ENCODE peak calls at places on chromosomes 1 and 21, in six cellular contexts. One of them, this sample, is unnamed. For H3K27me3, the result is how much of the 10 kb centered on the place peaks cover.

GRCh38 chr1:16409536-16410152 is 27.6 kb downstream of the SPATA21 start:
- DNase-seq in pancreas: no peak
- DNase-seq in DND-41: no peak
- DNase-seq in stomach: no peak
- DNase-seq in keratinocyte: no peak
- DNase-seq in sigmoid colon: no peak
- DNase-seq in this sample: no peak

GRCh38 chr1:112695276-112695675 is 11.7 kb downstream of the RHOC start:
- DNase-seq in pancreas: no peak
- DNase-seq in DND-41: no peak
- DNase-seq in stomach: no peak
- DNase-seq in keratinocyte: no peak
- DNase-seq in sigmoid colon: no peak
- DNase-seq in this sample: no peak

GRCh38 chr21:46457801-46458314 is 833 bp upstream of the DIP2A start:
- DNase-seq in pancreas: peak
- DNase-seq in DND-41: peak
- DNase-seq in stomach: peak
- DNase-seq in keratinocyte: no peak
- DNase-seq in sigmoid colon: peak
- DNase-seq in this sample: peak

GRCh38 chr1:169694304-169694703 is 17.1 kb downstream of the SELL start:
- DNase-seq in pancreas: no peak
- DNase-seq in DND-41: peak
- DNase-seq in stomach: no peak
- DNase-seq in keratinocyte: no peak
- DNase-seq in sigmoid colon: no peak
- DNase-seq in this sample: peak

GRCh38 chr1:210400043-210400840 is 71.5 kb downstream of the HHAT start:
- DNase-seq in pancreas: peak
- DNase-seq in DND-41: peak
- DNase-seq in stomach: peak
- DNase-seq in keratinocyte: peak
- DNase-seq in sigmoid colon: peak
- DNase-seq in this sample: peak

GRCh38 chr1:244150665-244151064 is 99.6 kb downstream of the ZBTB18 start:
- DNase-seq in pancreas: no peak
- DNase-seq in DND-41: no peak
- DNase-seq in stomach: no peak
- DNase-seq in keratinocyte: no peak
- DNase-seq in sigmoid colon: no peak
- DNase-seq in this sample: no peak

GRCh38 chr21:42561742-42562141 is 48.1 kb downstream of the SLC37A1 start:
- DNase-seq in pancreas: no peak
- DNase-seq in DND-41: peak
- DNase-seq in stomach: no peak
- DNase-seq in keratinocyte: no peak
- DNase-seq in sigmoid colon: peak
- DNase-seq in this sample: no peak

GRCh38 chr1:50427086-50427817 is 4.0 kb upstream of the DMRTA2 start:
- DNase-seq in pancreas: no peak
- DNase-seq in DND-41: no peak
- DNase-seq in stomach: no peak
- DNase-seq in keratinocyte: no peak
- DNase-seq in sigmoid colon: no peak
- DNase-seq in this sample: no peak

DNA sequence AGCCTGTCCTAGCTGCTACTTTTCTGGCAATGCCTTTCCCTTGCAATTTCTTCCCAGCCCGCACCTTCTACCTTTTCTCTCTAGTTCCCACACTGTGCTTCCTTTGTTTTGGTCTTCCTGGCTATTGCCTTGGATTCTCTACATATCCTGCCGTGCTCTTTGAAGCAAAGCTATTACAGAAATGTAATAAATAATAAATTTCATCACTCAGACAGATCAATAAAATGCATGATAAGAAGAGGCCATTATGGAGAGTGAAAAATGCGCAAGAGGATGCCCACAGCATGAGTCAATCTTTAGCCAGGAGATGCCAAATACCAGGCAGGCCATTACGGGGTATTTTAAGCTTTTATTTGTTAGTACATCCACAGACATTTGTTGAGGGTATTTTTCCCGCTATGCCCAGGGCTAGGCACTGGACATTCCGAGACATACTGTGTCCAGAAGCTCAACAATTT is 163.6 kb downstream of the ST6GALNAC3 start:
- DNase-seq in pancreas: no peak
- DNase-seq in DND-41: no peak
- DNase-seq in stomach: no peak
- DNase-seq in keratinocyte: no peak
- DNase-seq in sigmoid colon: no peak
- DNase-seq in this sample: no peak
- H3K4me3 ChIP-seq in pancreas: no peak
- H3K4me3 ChIP-seq in DND-41: no peak
- H3K4me3 ChIP-seq in stomach: no peak
- H3K4me3 ChIP-seq in keratinocyte: no peak
- H3K4me3 ChIP-seq in sigmoid colon: no peak
- H3K4me3 ChIP-seq in this sample: no peak

GRCh38 chr21:14678987-14679574 is 133.0 kb upstream of the SAMSN1 start:
- DNase-seq in pancreas: no peak
- DNase-seq in DND-41: no peak
- DNase-seq in stomach: no peak
- DNase-seq in keratinocyte: no peak
- DNase-seq in sigmoid colon: no peak
- DNase-seq in this sample: no peak

GRCh38 chr21:14684071-14684470 is 138.0 kb upstream of the SAMSN1 start:
- DNase-seq in pancreas: no peak
- DNase-seq in DND-41: no peak
- DNase-seq in stomach: no peak
- DNase-seq in keratinocyte: no peak
- DNase-seq in sigmoid colon: no peak
- DNase-seq in this sample: no peak

GRCh38 chr21:14686466-14687276 is 140.6 kb upstream of the SAMSN1 start:
- DNase-seq in pancreas: no peak
- DNase-seq in DND-41: no peak
- DNase-seq in stomach: no peak
- DNase-seq in keratinocyte: no peak
- DNase-seq in sigmoid colon: no peak
- DNase-seq in this sample: no peak

GRCh38 chr21:14685568-14685967 is 139.5 kb upstream of the SAMSN1 start:
- DNase-seq in pancreas: no peak
- DNase-seq in DND-41: no peak
- DNase-seq in stomach: no peak
- DNase-seq in keratinocyte: no peak
- DNase-seq in sigmoid colon: no peak
- DNase-seq in this sample: no peak

GRCh38 chr21:14683021-14683420 is 136.9 kb upstream of the SAMSN1 start:
- DNase-seq in pancreas: no peak
- DNase-seq in DND-41: no peak
- DNase-seq in stomach: no peak
- DNase-seq in keratinocyte: no peak
- DNase-seq in sigmoid colon: no peak
- DNase-seq in this sample: no peak
- H3K27ac ChIP-seq in pancreas: no peak
- H3K27ac ChIP-seq in DND-41: peak
- H3K27ac ChIP-seq in stomach: no peak
- H3K27ac ChIP-seq in keratinocyte: no peak
- H3K27ac ChIP-seq in sigmoid colon: no peak
- H3K27ac ChIP-seq in this sample: no peak

GRCh38 chr1:7932524-7933149 is 8.0 kb downstream of the TNFRSF9 start:
- DNase-seq in pancreas: no peak
- DNase-seq in DND-41: no peak
- DNase-seq in stomach: no peak
- DNase-seq in keratinocyte: no peak
- DNase-seq in sigmoid colon: no peak
- DNase-seq in this sample: no peak

GRCh38 chr1:7928247-7928646 is 12.4 kb downstream of the TNFRSF9 start:
- DNase-seq in pancreas: no peak
- DNase-seq in DND-41: no peak
- DNase-seq in stomach: no peak
- DNase-seq in keratinocyte: no peak
- DNase-seq in sigmoid colon: no peak
- DNase-seq in this sample: no peak

GRCh38 chr1:7929637-7930036 is 11.0 kb downstream of the TNFRSF9 start:
- DNase-seq in pancreas: no peak
- DNase-seq in DND-41: no peak
- DNase-seq in stomach: no peak
- DNase-seq in keratinocyte: no peak
- DNase-seq in sigmoid colon: no peak
- DNase-seq in this sample: peak

GRCh38 chr1:7930547-7931445 is 9.8 kb downstream of the TNFRSF9 start:
- DNase-seq in pancreas: no peak
- DNase-seq in DND-41: no peak
- DNase-seq in stomach: no peak
- DNase-seq in keratinocyte: no peak
- DNase-seq in sigmoid colon: no peak
- DNase-seq in this sample: no peak

DNA sequence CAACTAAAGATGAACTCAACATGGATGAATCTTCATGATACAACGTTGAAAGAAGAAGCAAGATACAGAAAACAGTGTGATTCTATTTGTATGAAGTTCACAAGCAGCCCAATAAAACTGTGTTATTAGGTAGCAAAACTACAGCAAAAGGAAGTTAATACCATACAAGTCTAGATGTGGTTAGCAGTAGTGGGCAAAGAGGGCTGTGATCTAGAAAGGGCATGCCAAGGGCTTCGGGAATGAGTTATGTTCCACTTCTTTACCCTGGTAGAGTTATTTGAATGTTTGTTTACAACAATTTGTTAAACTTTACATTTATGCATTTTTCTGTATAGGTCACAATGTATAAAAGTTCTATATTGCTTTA is 9.2 kb downstream of the TNFRSF9 start:
- DNase-seq in pancreas: no peak
- DNase-seq in DND-41: no peak
- DNase-seq in stomach: no peak
- DNase-seq in keratinocyte: no peak
- DNase-seq in sigmoid colon: no peak
- DNase-seq in this sample: no peak
- H3K27me3 ChIP-seq in pancreas: under half
- H3K27me3 ChIP-seq in DND-41: under half
- H3K27me3 ChIP-seq in stomach: under half
- H3K27me3 ChIP-seq in keratinocyte: under half
- H3K27me3 ChIP-seq in sigmoid colon: under half
- H3K27me3 ChIP-seq in this sample: under half

DNA sequence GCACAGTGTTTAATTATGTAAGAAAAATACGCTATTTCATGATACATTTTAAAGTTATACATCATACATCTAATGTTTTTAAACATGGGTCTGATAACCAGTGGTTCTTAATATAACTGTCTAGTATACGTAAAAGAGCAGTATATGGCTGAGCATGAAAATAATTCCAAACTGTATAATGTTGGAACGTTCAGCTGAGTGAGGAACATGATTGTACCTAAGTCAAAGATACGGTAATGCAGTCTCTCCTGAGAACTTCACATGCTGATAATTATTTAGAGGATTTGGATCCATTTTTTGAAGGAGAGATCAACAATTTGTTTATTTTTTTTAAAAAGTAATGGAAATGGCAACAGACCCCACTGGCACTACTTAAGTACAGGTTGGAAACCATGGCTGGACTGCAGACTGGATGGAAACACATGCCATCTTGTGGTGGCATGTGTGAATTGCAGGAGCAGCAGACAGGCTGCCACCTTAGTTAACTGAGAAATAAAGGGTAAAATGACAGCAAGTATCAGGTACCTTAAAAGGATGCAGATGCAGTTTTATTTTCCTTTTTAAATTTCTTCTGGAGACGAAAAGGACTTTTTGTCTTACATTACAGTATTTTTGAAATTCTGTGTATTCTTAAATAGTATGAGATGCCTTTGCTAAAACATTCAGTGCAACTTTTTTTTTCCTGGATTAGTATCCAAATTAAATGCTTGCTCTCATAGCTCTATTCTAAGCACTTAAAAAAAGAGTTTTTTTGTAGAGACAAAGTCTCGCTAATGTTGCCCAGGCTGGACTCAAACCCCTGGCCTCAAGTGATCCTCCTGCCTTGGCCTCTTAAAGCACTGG is 73.8 kb downstream of the MTR start:
- DNase-seq in pancreas: no peak
- DNase-seq in DND-41: peak
- DNase-seq in stomach: peak
- DNase-seq in keratinocyte: peak
- DNase-seq in sigmoid colon: no peak
- DNase-seq in this sample: peak
- H3K4me3 ChIP-seq in pancreas: no peak
- H3K4me3 ChIP-seq in DND-41: no peak
- H3K4me3 ChIP-seq in stomach: no peak
- H3K4me3 ChIP-seq in keratinocyte: no peak
- H3K4me3 ChIP-seq in sigmoid colon: no peak
- H3K4me3 ChIP-seq in this sample: no peak

GRCh38 chr1:192538407-192539311 is 36.9 kb upstream of the RGS1 start:
- DNase-seq in pancreas: no peak
- DNase-seq in DND-41: peak
- DNase-seq in stomach: no peak
- DNase-seq in keratinocyte: no peak
- DNase-seq in sigmoid colon: no peak
- DNase-seq in this sample: peak
- H3K27ac ChIP-seq in pancreas: peak
- H3K27ac ChIP-seq in DND-41: peak
- H3K27ac ChIP-seq in stomach: no peak
- H3K27ac ChIP-seq in keratinocyte: peak
- H3K27ac ChIP-seq in sigmoid colon: peak
- H3K27ac ChIP-seq in this sample: no peak

GRCh38 chr1:239657291-239657690 is 270.9 kb downstream of the CHRM3 start:
- DNase-seq in pancreas: no peak
- DNase-seq in DND-41: no peak
- DNase-seq in stomach: no peak
- DNase-seq in keratinocyte: no peak
- DNase-seq in sigmoid colon: no peak
- DNase-seq in this sample: no peak
- H3K27me3 ChIP-seq in pancreas: under half
- H3K27me3 ChIP-seq in DND-41: under half
- H3K27me3 ChIP-seq in stomach: under half
- H3K27me3 ChIP-seq in keratinocyte: under half
- H3K27me3 ChIP-seq in sigmoid colon: under half
- H3K27me3 ChIP-seq in this sample: under half

DNA sequence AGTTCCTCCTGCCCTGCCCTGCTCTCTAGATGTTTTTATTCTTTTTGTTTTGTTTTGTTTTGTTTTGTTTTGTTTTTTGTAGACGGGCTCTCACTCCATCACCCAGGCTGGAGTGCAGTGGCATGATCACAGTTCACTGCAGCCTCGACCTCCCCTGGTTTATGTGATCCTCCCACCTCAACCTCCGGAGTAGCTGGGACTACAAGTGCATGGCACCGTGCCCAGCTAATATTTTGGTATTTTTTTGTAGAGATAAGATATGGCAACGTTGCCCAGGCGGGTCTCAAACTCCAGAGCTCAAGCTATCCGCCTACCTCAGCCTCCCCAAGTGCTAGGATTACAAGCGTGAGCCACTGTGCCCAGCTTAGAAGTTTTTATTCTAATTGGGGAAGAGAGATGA is 13.3 kb upstream of the TP53BP2 start:
- DNase-seq in pancreas: no peak
- DNase-seq in DND-41: no peak
- DNase-seq in stomach: no peak
- DNase-seq in keratinocyte: no peak
- DNase-seq in sigmoid colon: no peak
- DNase-seq in this sample: no peak
- H3K4me3 ChIP-seq in pancreas: no peak
- H3K4me3 ChIP-seq in DND-41: no peak
- H3K4me3 ChIP-seq in stomach: no peak
- H3K4me3 ChIP-seq in keratinocyte: no peak
- H3K4me3 ChIP-seq in sigmoid colon: no peak
- H3K4me3 ChIP-seq in this sample: no peak